ENCODE peak calls at places on chromosomes 7 and 10, in four cellular contexts. O, V, W and Z are unnamed samples.

GRCh38 chr7:36161996-36162395 is 8.9 kb downstream of the EEPD1 start:
- DNase-seq in V (no peak), O (no peak), W (no peak), Z (no peak)

GRCh38 chr7:151505836-151506468 is 13.7 kb downstream of the RHEB start:
- DNase-seq in O (no peak), V (no peak), W (no peak), Z (no peak)

GRCh38 chr10:78407009-78407711 is 373.5 kb downstream of the RPS24 start:
- DNase-seq in V (peak; percentile 92), W (peak; percentile 20), O (peak; percentile 91), Z (peak; percentile 90)

GRCh38 chr10:22251751-22252285 is 34.0 kb upstream of the EBLN1 start:
- DNase-seq in O (no peak), W (no peak), V (no peak), Z (no peak)

GRCh38 chr7:101167645-101168411 is 2.5 kb upstream of the VGF start:
- DNase-seq in W (no peak), V (no peak), O (no peak), Z (no peak)

GRCh38 chr7:40015790-40016296 is 65.8 kb downstream of the CDK13 start:
- DNase-seq in V (no peak), O (no peak), W (peak; percentile 14), Z (no peak)

GRCh38 chr7:142882338-142882678 is 3.2 kb downstream of the TRPV6 start:
- DNase-seq in V (no peak), W (no peak), O (no peak), Z (no peak)

GRCh38 chr10:60480865-60481563 is 91.3 kb upstream of the ANK3 start:
- DNase-seq in W (no peak), O (no peak), V (no peak), Z (peak; percentile 12)

GRCh38 chr10:90530526-90530925 is 327.3 kb downstream of the HTR7 start:
- DNase-seq in O (no peak), V (no peak), W (no peak), Z (no peak)

GRCh38 chr10:73644015-73644743 is 2.9 kb upstream of the MYOZ1 start:
- DNase-seq in O (peak; percentile 79), V (no peak), W (peak; percentile 50), Z (peak; percentile 58)

GRCh38 chr10:79299397-79300370 is 47.6 kb upstream of the PPIF start:
- DNase-seq in V (no peak), O (no peak), W (no peak), Z (no peak)

GRCh38 chr10:34434119-34434594 is 380.9 kb downstream of the PARD3 start:
- DNase-seq in V (no peak), W (no peak), O (peak; percentile 4), Z (no peak)

DNA sequence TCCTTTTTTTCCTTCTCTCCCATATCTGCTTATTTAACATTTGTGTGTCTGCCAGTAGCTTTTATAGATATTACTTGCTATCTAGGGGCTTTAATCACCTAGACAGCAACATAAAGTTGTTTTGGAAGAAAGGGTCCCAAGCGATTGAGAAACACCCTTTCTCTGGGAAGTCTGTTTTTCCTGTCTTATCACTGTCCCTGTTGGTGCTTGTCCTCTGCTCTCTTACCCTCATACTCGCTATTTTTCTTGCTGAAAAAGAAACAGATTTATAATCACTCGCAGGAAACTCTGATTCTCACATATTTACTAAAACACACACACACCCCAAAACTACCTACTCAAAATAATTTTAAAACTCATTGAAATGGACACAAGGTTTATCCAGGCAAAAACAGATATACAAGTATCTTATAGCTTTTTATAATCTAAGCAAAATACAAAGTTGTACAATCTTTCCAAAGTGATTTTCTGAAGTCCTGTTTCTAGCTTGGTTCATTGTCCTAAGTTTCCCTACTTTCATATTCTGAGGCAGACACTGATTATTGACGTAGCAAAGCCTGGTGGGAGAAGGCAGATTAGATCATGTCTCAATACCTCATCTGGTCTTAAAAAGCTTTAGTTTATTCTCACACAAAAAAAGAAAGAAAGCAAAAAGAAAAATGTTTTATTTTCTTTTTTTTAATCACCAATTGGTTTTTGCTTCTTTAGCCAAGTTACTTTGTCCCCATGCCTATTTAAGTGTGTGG is 157.3 kb downstream of the CACNA2D1 start:
- DNase-seq in W (no peak), O (no peak), V (no peak), Z (no peak)
- H3K4me2 ChIP-seq in W (no peak overlapping the region), O (no peak overlapping the region), V (no peak overlapping the region), Z (no peak overlapping the region)

GRCh38 chr7:17369686-17370426 is 71.4 kb downstream of the AHR start:
- DNase-seq in V (no peak), O (no peak), W (peak; percentile 7), Z (no peak)
- TF ChIP-seq SP1 in V (no peak), O (no peak), W (no peak), Z (no peak)

DNA sequence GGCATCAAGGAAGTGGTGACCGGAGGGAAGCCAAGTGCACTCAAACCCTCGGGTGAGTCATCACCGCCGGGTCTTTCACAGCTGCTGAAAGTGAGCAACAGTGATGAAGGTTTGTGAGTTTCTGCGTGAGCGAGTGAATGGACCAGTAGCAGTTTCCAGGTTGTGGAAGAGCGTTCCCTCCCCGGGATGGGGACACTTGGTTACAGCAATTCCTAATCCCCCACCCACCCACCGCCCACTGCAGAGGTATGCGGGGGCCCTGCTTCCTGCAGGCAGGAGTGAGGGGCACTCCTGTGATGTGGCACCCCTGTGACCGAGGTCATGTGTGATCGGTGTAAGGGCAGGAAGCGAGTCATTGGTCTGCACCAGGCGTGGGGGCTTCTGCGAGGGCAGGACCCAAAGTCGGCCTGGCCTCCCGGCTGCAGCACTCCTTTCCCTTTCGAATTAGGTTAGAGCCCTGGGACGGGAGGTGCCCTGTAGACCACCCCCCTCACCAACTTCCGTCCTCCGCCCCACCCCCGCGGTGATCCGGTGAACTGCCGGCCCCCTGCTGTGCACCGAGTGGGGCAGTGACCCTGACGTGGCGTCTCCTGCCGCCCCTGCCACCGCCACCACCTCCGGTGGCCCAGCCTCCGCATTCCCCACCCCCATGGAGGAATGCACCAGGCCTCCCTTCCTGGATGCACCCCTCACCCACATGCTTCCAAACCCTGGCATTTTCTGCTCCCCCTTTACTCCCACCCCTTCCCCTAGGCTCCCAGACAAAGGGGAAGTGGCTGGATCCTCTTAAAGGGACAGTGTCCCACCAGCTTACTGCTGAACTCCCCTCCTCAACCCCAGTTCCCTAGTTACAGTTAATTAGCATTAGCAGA is 10.9 kb downstream of the LIMK1 start:
- DNase-seq in W (no peak), O (peak; percentile 58), V (peak; percentile 79), Z (peak; percentile 51)
- TF ChIP-seq POLR2A in W (no peak), O (no peak), V (peak; percentile 36), Z (no peak)

DNA sequence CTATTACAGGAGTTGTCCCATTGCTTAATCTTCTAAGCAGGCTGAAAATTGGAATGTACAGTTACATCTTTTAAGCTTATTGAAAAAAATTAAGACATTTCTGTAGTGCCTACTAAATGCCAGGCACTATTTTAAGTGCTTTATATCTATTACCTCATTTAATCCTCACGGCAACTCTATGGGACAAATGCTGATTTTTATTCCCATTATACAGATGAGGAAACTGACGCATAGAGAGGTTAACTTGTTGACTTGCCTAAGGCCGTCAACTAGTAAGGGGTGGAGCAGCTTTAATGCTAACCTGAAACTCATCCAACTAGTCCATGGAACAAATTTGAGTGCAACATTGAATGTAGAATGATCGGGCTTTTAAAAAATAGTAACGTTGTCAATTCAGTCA is 2.5 kb downstream of the ZKSCAN1 start:
- DNase-seq in V (no peak), W (no peak), O (no peak), Z (no peak)
- H3K4me2 ChIP-seq in V (no peak overlapping the region), W (peak overlapping the region; percentile 90), O (no peak overlapping the region), Z (no peak overlapping the region)

GRCh38 chr7:2798669-2799068 is 45.4 kb downstream of the GNA12 start:
- DNase-seq in W (no peak), O (no peak), V (no peak), Z (no peak)

GRCh38 chr7:2799253-2799652 is 44.9 kb downstream of the GNA12 start:
- DNase-seq in O (no peak), V (no peak), W (no peak), Z (no peak)

GRCh38 chr7:2794836-2795636 is 49.1 kb downstream of the GNA12 start:
- DNase-seq in V (no peak), O (no peak), W (no peak), Z (no peak)

GRCh38 chr7:2795906-2796305 is 48.2 kb downstream of the GNA12 start:
- DNase-seq in O (no peak), V (no peak), W (no peak), Z (no peak)

GRCh38 chr7:2796358-2797352 is 47.5 kb downstream of the GNA12 start:
- DNase-seq in W (no peak), V (no peak), O (no peak), Z (no peak)
- TF ChIP-seq SP1 in W (no peak), V (no peak), O (no peak), Z (no peak)

GRCh38 chr10:97426776-97427570 is 982 bp downstream of the PGAM1 start:
- DNase-seq in V (no peak), W (no peak), O (no peak), Z (no peak)
- TF ChIP-seq POLR2A in V (no peak), W (no peak), O (no peak), Z (no peak)